ENCODE peak calls at places on chromosomes 12 and 14, in eight cellular contexts. One of them, this sample, is unnamed.
A peak's percentile ranks its signal among the peaks of the same experiment; 100 is the strongest.

GRCh38 chr12:78645956-78646355 is 218.6 kb upstream of the SYT1 start:
- DNase-seq in HT1080: no peak
- DNase-seq in M059J: peak; percentile 1
- DNase-seq in testis: no peak
- DNase-seq in fibroblast of mammary gland: peak; percentile 8
- DNase-seq in CD4-positive, alpha-beta memory T cell: no peak
- DNase-seq in stimulated activated CD4-positive, alpha-beta T cell treated with anti-CD3 and anti-CD28 coated beads, Interleukin-4, amount 100 ng/mL, for 48 hours: no peak
- DNase-seq in HS-5: peak; percentile 2
- DNase-seq in this sample: no peak

GRCh38 chr14:50835280-50835679 is 4.3 kb upstream of the NIN start:
- DNase-seq in HT1080: peak; percentile 67
- DNase-seq in M059J: no peak
- DNase-seq in testis: no peak
- DNase-seq in fibroblast of mammary gland: peak; percentile 49
- DNase-seq in CD4-positive, alpha-beta memory T cell: peak; percentile 41
- DNase-seq in stimulated activated CD4-positive, alpha-beta T cell treated with anti-CD3 and anti-CD28 coated beads, Interleukin-4, amount 100 ng/mL, for 48 hours: no peak
- DNase-seq in HS-5: no peak
- DNase-seq in this sample: peak; percentile 25

GRCh38 chr14:89922549-89922907 is 32.0 kb downstream of the EFCAB11 start:
- DNase-seq in HT1080: no peak
- DNase-seq in M059J: no peak
- DNase-seq in testis: no peak
- DNase-seq in fibroblast of mammary gland: no peak
- DNase-seq in CD4-positive, alpha-beta memory T cell: no peak
- DNase-seq in stimulated activated CD4-positive, alpha-beta T cell treated with anti-CD3 and anti-CD28 coated beads, Interleukin-4, amount 100 ng/mL, for 48 hours: no peak
- DNase-seq in HS-5: no peak
- DNase-seq in this sample: no peak

GRCh38 chr12:105469182-105469581 is 138.7 kb downstream of the C12orf75 start:
- DNase-seq in HT1080: no peak
- DNase-seq in M059J: no peak
- DNase-seq in testis: no peak
- DNase-seq in fibroblast of mammary gland: no peak
- DNase-seq in CD4-positive, alpha-beta memory T cell: no peak
- DNase-seq in stimulated activated CD4-positive, alpha-beta T cell treated with anti-CD3 and anti-CD28 coated beads, Interleukin-4, amount 100 ng/mL, for 48 hours: no peak
- DNase-seq in HS-5: no peak
- DNase-seq in this sample: no peak

GRCh38 chr12:27394676-27395075 is 51.9 kb upstream of the SMCO2 start:
- DNase-seq in HT1080: no peak
- DNase-seq in M059J: no peak
- DNase-seq in testis: no peak
- DNase-seq in fibroblast of mammary gland: no peak
- DNase-seq in CD4-positive, alpha-beta memory T cell: no peak
- DNase-seq in stimulated activated CD4-positive, alpha-beta T cell treated with anti-CD3 and anti-CD28 coated beads, Interleukin-4, amount 100 ng/mL, for 48 hours: no peak
- DNase-seq in HS-5: no peak
- DNase-seq in this sample: no peak

GRCh38 chr14:83826838-83827237 is 1703.1 kb upstream of the FLRT2 start:
- DNase-seq in HT1080: peak; percentile 74
- DNase-seq in M059J: no peak
- DNase-seq in testis: no peak
- DNase-seq in fibroblast of mammary gland: peak; percentile 48
- DNase-seq in CD4-positive, alpha-beta memory T cell: no peak
- DNase-seq in stimulated activated CD4-positive, alpha-beta T cell treated with anti-CD3 and anti-CD28 coated beads, Interleukin-4, amount 100 ng/mL, for 48 hours: no peak
- DNase-seq in HS-5: peak; percentile 66
- DNase-seq in this sample: peak; percentile 0

GRCh38 chr14:58129208-58129607 is 22.8 kb downstream of the ARMH4 start:
- DNase-seq in HT1080: no peak
- DNase-seq in M059J: no peak
- DNase-seq in testis: no peak
- DNase-seq in fibroblast of mammary gland: no peak
- DNase-seq in CD4-positive, alpha-beta memory T cell: no peak
- DNase-seq in stimulated activated CD4-positive, alpha-beta T cell treated with anti-CD3 and anti-CD28 coated beads, Interleukin-4, amount 100 ng/mL, for 48 hours: no peak
- DNase-seq in HS-5: no peak
- DNase-seq in this sample: peak; percentile 12

GRCh38 chr12:53844989-53845836 is 93.4 kb upstream of the HOXC13 start:
- DNase-seq in HT1080: peak; percentile 77
- DNase-seq in M059J: peak; percentile 97
- DNase-seq in testis: no peak
- DNase-seq in fibroblast of mammary gland: no peak
- DNase-seq in CD4-positive, alpha-beta memory T cell: no peak
- DNase-seq in stimulated activated CD4-positive, alpha-beta T cell treated with anti-CD3 and anti-CD28 coated beads, Interleukin-4, amount 100 ng/mL, for 48 hours: no peak
- DNase-seq in HS-5: peak; percentile 38
- DNase-seq in this sample: peak; percentile 84

GRCh38 chr14:26281280-26281998 is 316.4 kb downstream of the NOVA1 start:
- DNase-seq in HT1080: peak; percentile 53
- DNase-seq in M059J: peak; percentile 9
- DNase-seq in testis: no peak
- DNase-seq in fibroblast of mammary gland: peak; percentile 77
- DNase-seq in CD4-positive, alpha-beta memory T cell: no peak
- DNase-seq in stimulated activated CD4-positive, alpha-beta T cell treated with anti-CD3 and anti-CD28 coated beads, Interleukin-4, amount 100 ng/mL, for 48 hours: no peak
- DNase-seq in HS-5: peak; percentile 13
- DNase-seq in this sample: peak; percentile 86

GRCh38 chr12:130041983-130042812 is 120.1 kb upstream of the FZD10 start:
- DNase-seq in HT1080: no peak
- DNase-seq in M059J: no peak
- DNase-seq in testis: peak; percentile 81
- DNase-seq in fibroblast of mammary gland: no peak
- DNase-seq in CD4-positive, alpha-beta memory T cell: no peak
- DNase-seq in stimulated activated CD4-positive, alpha-beta T cell treated with anti-CD3 and anti-CD28 coated beads, Interleukin-4, amount 100 ng/mL, for 48 hours: peak; percentile 34
- DNase-seq in HS-5: no peak
- DNase-seq in this sample: peak; percentile 19

GRCh38 chr12:44875417-44875953 is 630 bp downstream of the NELL2 start:
- DNase-seq in HT1080: no peak
- DNase-seq in M059J: no peak
- DNase-seq in testis: no peak
- DNase-seq in fibroblast of mammary gland: no peak
- DNase-seq in CD4-positive, alpha-beta memory T cell: no peak
- DNase-seq in stimulated activated CD4-positive, alpha-beta T cell treated with anti-CD3 and anti-CD28 coated beads, Interleukin-4, amount 100 ng/mL, for 48 hours: no peak
- DNase-seq in HS-5: no peak
- DNase-seq in this sample: no peak

GRCh38 chr12:89995870-89996269 is 287.2 kb upstream of the ATP2B1 start:
- DNase-seq in HT1080: no peak
- DNase-seq in M059J: no peak
- DNase-seq in testis: no peak
- DNase-seq in fibroblast of mammary gland: no peak
- DNase-seq in CD4-positive, alpha-beta memory T cell: no peak
- DNase-seq in stimulated activated CD4-positive, alpha-beta T cell treated with anti-CD3 and anti-CD28 coated beads, Interleukin-4, amount 100 ng/mL, for 48 hours: no peak
- DNase-seq in HS-5: no peak
- DNase-seq in this sample: peak; percentile 25

GRCh38 chr12:69274861-69275260 is 35.5 kb downstream of the CPSF6 start:
- DNase-seq in HT1080: no peak
- DNase-seq in M059J: peak; percentile 32
- DNase-seq in testis: no peak
- DNase-seq in fibroblast of mammary gland: peak; percentile 75
- DNase-seq in CD4-positive, alpha-beta memory T cell: no peak
- DNase-seq in stimulated activated CD4-positive, alpha-beta T cell treated with anti-CD3 and anti-CD28 coated beads, Interleukin-4, amount 100 ng/mL, for 48 hours: no peak
- DNase-seq in HS-5: peak; percentile 22
- DNase-seq in this sample: peak; percentile 41

GRCh38 chr14:32932921-32933622 is 5.6 kb upstream of the NPAS3 start:
- DNase-seq in HT1080: no peak
- DNase-seq in M059J: no peak
- DNase-seq in testis: no peak
- DNase-seq in fibroblast of mammary gland: no peak
- DNase-seq in CD4-positive, alpha-beta memory T cell: no peak
- DNase-seq in stimulated activated CD4-positive, alpha-beta T cell treated with anti-CD3 and anti-CD28 coated beads, Interleukin-4, amount 100 ng/mL, for 48 hours: no peak
- DNase-seq in HS-5: no peak
- DNase-seq in this sample: no peak

GRCh38 chr14:52124791-52125661 is 56.2 kb upstream of the NID2 start:
- DNase-seq in HT1080: peak; percentile 68
- DNase-seq in M059J: peak; percentile 92
- DNase-seq in testis: no peak
- DNase-seq in fibroblast of mammary gland: peak; percentile 93
- DNase-seq in CD4-positive, alpha-beta memory T cell: no peak
- DNase-seq in stimulated activated CD4-positive, alpha-beta T cell treated with anti-CD3 and anti-CD28 coated beads, Interleukin-4, amount 100 ng/mL, for 48 hours: no peak
- DNase-seq in HS-5: peak; percentile 77
- DNase-seq in this sample: peak; percentile 91

GRCh38 chr14:31479026-31479425 is 8.8 kb downstream of the GPR33 start:
- DNase-seq in HT1080: no peak
- DNase-seq in M059J: no peak
- DNase-seq in testis: no peak
- DNase-seq in fibroblast of mammary gland: no peak
- DNase-seq in CD4-positive, alpha-beta memory T cell: no peak
- DNase-seq in stimulated activated CD4-positive, alpha-beta T cell treated with anti-CD3 and anti-CD28 coated beads, Interleukin-4, amount 100 ng/mL, for 48 hours: no peak
- DNase-seq in HS-5: no peak
- DNase-seq in this sample: no peak

GRCh38 chr12:6360578-6361490 is 14.5 kb downstream of the SCNN1A start:
- DNase-seq in HT1080: no peak
- DNase-seq in M059J: no peak
- DNase-seq in testis: no peak
- DNase-seq in fibroblast of mammary gland: no peak
- DNase-seq in CD4-positive, alpha-beta memory T cell: no peak
- DNase-seq in stimulated activated CD4-positive, alpha-beta T cell treated with anti-CD3 and anti-CD28 coated beads, Interleukin-4, amount 100 ng/mL, for 48 hours: no peak
- DNase-seq in HS-5: no peak
- DNase-seq in this sample: no peak

GRCh38 chr12:29732211-29732992 is 51.3 kb downstream of the TMTC1 start:
- DNase-seq in HT1080: no peak
- DNase-seq in M059J: peak; percentile 52
- DNase-seq in testis: no peak
- DNase-seq in fibroblast of mammary gland: no peak
- DNase-seq in CD4-positive, alpha-beta memory T cell: no peak
- DNase-seq in stimulated activated CD4-positive, alpha-beta T cell treated with anti-CD3 and anti-CD28 coated beads, Interleukin-4, amount 100 ng/mL, for 48 hours: no peak
- DNase-seq in HS-5: no peak
- DNase-seq in this sample: peak; percentile 35

GRCh38 chr12:108289342-108290131 is 49.6 kb downstream of the CMKLR1 start:
- DNase-seq in HT1080: no peak
- DNase-seq in M059J: no peak
- DNase-seq in testis: peak; percentile 71
- DNase-seq in fibroblast of mammary gland: no peak
- DNase-seq in CD4-positive, alpha-beta memory T cell: no peak
- DNase-seq in stimulated activated CD4-positive, alpha-beta T cell treated with anti-CD3 and anti-CD28 coated beads, Interleukin-4, amount 100 ng/mL, for 48 hours: no peak
- DNase-seq in HS-5: no peak
- DNase-seq in this sample: no peak

GRCh38 chr14:101122855-101123129 is 219.3 kb upstream of the RTL1 start:
- DNase-seq in HT1080: no peak
- DNase-seq in M059J: no peak
- DNase-seq in testis: no peak
- DNase-seq in fibroblast of mammary gland: no peak
- DNase-seq in CD4-positive, alpha-beta memory T cell: no peak
- DNase-seq in stimulated activated CD4-positive, alpha-beta T cell treated with anti-CD3 and anti-CD28 coated beads, Interleukin-4, amount 100 ng/mL, for 48 hours: no peak
- DNase-seq in HS-5: no peak
- DNase-seq in this sample: no peak

GRCh38 chr14:68709007-68709406 is 83.9 kb downstream of the ZFP36L1 start:
- DNase-seq in HT1080: no peak
- DNase-seq in M059J: no peak
- DNase-seq in testis: no peak
- DNase-seq in fibroblast of mammary gland: no peak
- DNase-seq in CD4-positive, alpha-beta memory T cell: no peak
- DNase-seq in stimulated activated CD4-positive, alpha-beta T cell treated with anti-CD3 and anti-CD28 coated beads, Interleukin-4, amount 100 ng/mL, for 48 hours: no peak
- DNase-seq in HS-5: no peak
- DNase-seq in this sample: no peak